ENCODE peak calls at places on chromosomes 7 and 10, in seven cellular contexts. One of them, this sample, is unnamed.
A peak's percentile ranks its signal among the peaks of the same experiment; 100 is the strongest.

GRCh38 chr7:98394377-98394836 is 6.5 kb downstream of the BAIAP2L1 start:
- DNase-seq in mesenchymal stem cell: peak; percentile 95
- DNase-seq in mesendoderm: no peak
- DNase-seq in H1: no peak
- DNase-seq in H9: no peak
- DNase-seq in neuronal stem cell: no peak
- DNase-seq in IMR-90: peak; percentile 90
- DNase-seq in this sample: peak; percentile 95

GRCh38 chr10:120115959-120116358 is 223.4 kb downstream of the SEC23IP start:
- DNase-seq in mesendoderm: no peak
- DNase-seq in mesenchymal stem cell: no peak
- DNase-seq in H1: no peak
- DNase-seq in neuronal stem cell: no peak
- DNase-seq in H9: no peak
- DNase-seq in IMR-90: no peak
- DNase-seq in this sample: no peak

GRCh38 chr7:78450754-78451153 is 652.2 kb downstream of the PHTF2 start:
- DNase-seq in mesendoderm: no peak
- DNase-seq in mesenchymal stem cell: no peak
- DNase-seq in H9: no peak
- DNase-seq in IMR-90: no peak
- DNase-seq in H1: no peak
- DNase-seq in neuronal stem cell: no peak
- DNase-seq in this sample: no peak

GRCh38 chr7:94669773-94670495 is 14.0 kb upstream of the SGCE start:
- DNase-seq in mesendoderm: no peak
- DNase-seq in H9: no peak
- DNase-seq in H1: no peak
- DNase-seq in neuronal stem cell: no peak
- DNase-seq in mesenchymal stem cell: no peak
- DNase-seq in IMR-90: no peak
- DNase-seq in this sample: no peak

GRCh38 chr7:51058764-51059163 is 257.8 kb downstream of the COBL start:
- DNase-seq in H1: no peak
- DNase-seq in H9: no peak
- DNase-seq in mesendoderm: no peak
- DNase-seq in mesenchymal stem cell: no peak
- DNase-seq in neuronal stem cell: no peak
- DNase-seq in IMR-90: no peak
- DNase-seq in this sample: no peak

GRCh38 chr10:47311193-47311899 is 10.9 kb upstream of the GDF2 start:
- DNase-seq in mesendoderm: no peak
- DNase-seq in H9: no peak
- DNase-seq in neuronal stem cell: no peak
- DNase-seq in IMR-90: no peak
- DNase-seq in H1: no peak
- DNase-seq in mesenchymal stem cell: no peak
- DNase-seq in this sample: no peak

GRCh38 chr10:75127481-75127880 is 16.0 kb downstream of the SAMD8 start:
- DNase-seq in mesenchymal stem cell: peak; percentile 39
- DNase-seq in IMR-90: peak; percentile 44
- DNase-seq in mesendoderm: no peak
- DNase-seq in H1: no peak
- DNase-seq in H9: no peak
- DNase-seq in neuronal stem cell: no peak
- DNase-seq in this sample: no peak

GRCh38 chr10:52004342-52004949 is 305.1 kb upstream of the CSTF2T start:
- DNase-seq in mesendoderm: peak; percentile 53
- DNase-seq in H1: no peak
- DNase-seq in H9: no peak
- DNase-seq in neuronal stem cell: peak; percentile 23
- DNase-seq in mesenchymal stem cell: peak; percentile 58
- DNase-seq in IMR-90: peak; percentile 67
- DNase-seq in this sample: no peak

GRCh38 chr7:38584443-38585210 is 46.5 kb downstream of the AMPH start:
- DNase-seq in mesenchymal stem cell: no peak
- DNase-seq in neuronal stem cell: no peak
- DNase-seq in mesendoderm: peak; percentile 11
- DNase-seq in IMR-90: peak; percentile 71
- DNase-seq in H9: no peak
- DNase-seq in H1: no peak
- DNase-seq in this sample: peak; percentile 31

GRCh38 chr10:53140516-53140915 is 367.9 kb upstream of the MBL2 start:
- DNase-seq in mesenchymal stem cell: peak; percentile 8
- DNase-seq in H9: no peak
- DNase-seq in H1: no peak
- DNase-seq in IMR-90: no peak
- DNase-seq in mesendoderm: no peak
- DNase-seq in neuronal stem cell: no peak
- DNase-seq in this sample: peak; percentile 98

GRCh38 chr10:119516381-119517234 is 25.9 kb downstream of the RGS10 start:
- DNase-seq in neuronal stem cell: no peak
- DNase-seq in H1: no peak
- DNase-seq in mesendoderm: peak; percentile 82
- DNase-seq in IMR-90: no peak
- DNase-seq in H9: peak; percentile 56
- DNase-seq in mesenchymal stem cell: peak; percentile 70
- DNase-seq in this sample: peak; percentile 97

GRCh38 chr10:77105756-77106155 is 531.9 kb downstream of the KCNMA1 start:
- DNase-seq in IMR-90: peak; percentile 42
- DNase-seq in H9: no peak
- DNase-seq in mesenchymal stem cell: no peak
- DNase-seq in neuronal stem cell: no peak
- DNase-seq in mesendoderm: no peak
- DNase-seq in H1: no peak
- DNase-seq in this sample: no peak

GRCh38 chr10:78025685-78026364 is 3.5 kb downstream of the POLR3A start:
- DNase-seq in H1: no peak
- DNase-seq in H9: no peak
- DNase-seq in neuronal stem cell: no peak
- DNase-seq in mesenchymal stem cell: no peak
- DNase-seq in IMR-90: peak; percentile 79
- DNase-seq in mesendoderm: no peak
- DNase-seq in this sample: no peak

GRCh38 chr10:110676016-110676415 is 31.9 kb downstream of the RBM20 start:
- DNase-seq in mesendoderm: no peak
- DNase-seq in H1: no peak
- DNase-seq in H9: no peak
- DNase-seq in mesenchymal stem cell: no peak
- DNase-seq in neuronal stem cell: no peak
- DNase-seq in IMR-90: no peak
- DNase-seq in this sample: no peak
- H2AK5ac ChIP-seq in mesendoderm: no peak overlapping the region
- H2AK5ac ChIP-seq in H1: no peak overlapping the region
- H2AK5ac ChIP-seq in H9: no peak overlapping the region
- H2AK5ac ChIP-seq in mesenchymal stem cell: no peak overlapping the region
- H2AK5ac ChIP-seq in neuronal stem cell: no peak overlapping the region
- H2AK5ac ChIP-seq in IMR-90: no peak overlapping the region
- H2AK5ac ChIP-seq in this sample: no peak overlapping the region

DNA sequence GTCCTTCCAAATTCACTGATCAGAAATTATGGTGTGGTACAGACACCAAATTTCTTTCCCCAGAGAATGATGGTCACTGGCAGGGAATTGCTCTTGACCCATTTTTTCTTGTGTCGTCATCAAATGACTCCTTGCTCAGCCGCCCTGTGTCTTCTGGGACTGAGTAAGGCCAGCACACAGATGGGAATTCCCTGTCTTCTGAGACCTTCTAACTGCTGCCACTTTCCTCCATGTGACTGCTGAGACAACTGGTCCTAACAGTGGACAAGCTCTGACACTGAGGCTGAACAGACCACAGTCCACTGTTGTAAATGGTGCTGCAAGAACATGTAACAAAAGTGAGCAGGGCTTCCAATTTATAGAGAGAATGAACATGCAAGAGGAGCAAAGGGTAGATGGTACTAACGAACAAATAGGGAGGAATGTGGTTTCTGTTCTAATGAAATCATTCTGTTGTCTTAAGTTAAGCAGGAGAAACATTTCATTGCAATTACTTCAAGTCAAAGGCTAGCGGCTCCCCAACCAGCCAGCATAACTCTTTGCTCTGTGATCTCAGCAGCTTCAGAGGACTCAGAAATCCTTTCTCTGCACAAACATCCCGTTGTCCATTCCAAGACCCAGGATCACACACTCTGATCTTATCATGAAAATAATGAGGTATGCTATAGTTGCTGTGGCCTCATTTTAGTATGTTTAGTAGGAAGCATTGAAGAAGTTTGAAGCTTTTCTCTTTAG is 235.9 kb upstream of the PRSS1 start:
- DNase-seq in H9: no peak
- DNase-seq in mesenchymal stem cell: no peak
- DNase-seq in H1: peak; percentile 6
- DNase-seq in mesendoderm: no peak
- DNase-seq in IMR-90: no peak
- DNase-seq in neuronal stem cell: no peak
- DNase-seq in this sample: peak; percentile 94
- H2AK5ac ChIP-seq in H9: no peak overlapping the region
- H2AK5ac ChIP-seq in mesenchymal stem cell: no peak overlapping the region
- H2AK5ac ChIP-seq in H1: no peak overlapping the region
- H2AK5ac ChIP-seq in mesendoderm: no peak overlapping the region
- H2AK5ac ChIP-seq in IMR-90: no peak overlapping the region
- H2AK5ac ChIP-seq in neuronal stem cell: no peak overlapping the region
- H2AK5ac ChIP-seq in this sample: no peak overlapping the region

DNA sequence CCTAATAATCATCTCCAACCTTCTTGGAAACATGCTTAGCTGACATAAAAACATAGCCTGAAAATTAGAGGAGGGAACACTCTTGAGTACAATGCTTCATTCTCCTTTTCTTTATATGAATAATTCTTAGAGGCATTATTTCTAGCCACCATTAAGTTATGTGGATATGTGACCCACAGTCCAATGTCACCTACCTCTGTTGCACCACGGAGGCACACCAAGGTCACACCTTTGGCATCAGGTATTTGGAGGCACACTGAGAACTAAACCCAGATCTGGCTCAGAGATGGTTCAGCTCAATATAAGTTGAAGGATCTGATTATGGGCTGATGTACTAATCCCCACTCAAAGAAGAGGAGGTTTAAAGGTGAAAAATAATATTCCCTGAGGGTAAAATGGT is 385.1 kb downstream of the POM121L12 start:
- DNase-seq in neuronal stem cell: no peak
- DNase-seq in mesenchymal stem cell: no peak
- DNase-seq in H9: no peak
- DNase-seq in H1: no peak
- DNase-seq in mesendoderm: no peak
- DNase-seq in IMR-90: no peak
- DNase-seq in this sample: no peak
- H2AK5ac ChIP-seq in neuronal stem cell: no peak overlapping the region
- H2AK5ac ChIP-seq in mesenchymal stem cell: peak overlapping the region; percentile 73
- H2AK5ac ChIP-seq in H9: no peak overlapping the region
- H2AK5ac ChIP-seq in H1: no peak overlapping the region
- H2AK5ac ChIP-seq in mesendoderm: no peak overlapping the region
- H2AK5ac ChIP-seq in IMR-90: no peak overlapping the region
- H2AK5ac ChIP-seq in this sample: no peak overlapping the region

GRCh38 chr7:125568799-125569198 is 639.2 kb upstream of the POT1 start:
- DNase-seq in IMR-90: no peak
- DNase-seq in H1: no peak
- DNase-seq in mesenchymal stem cell: no peak
- DNase-seq in mesendoderm: no peak
- DNase-seq in neuronal stem cell: no peak
- DNase-seq in H9: no peak
- DNase-seq in this sample: no peak
- H2AK5ac ChIP-seq in IMR-90: no peak overlapping the region
- H2AK5ac ChIP-seq in H1: no peak overlapping the region
- H2AK5ac ChIP-seq in mesenchymal stem cell: no peak overlapping the region
- H2AK5ac ChIP-seq in mesendoderm: no peak overlapping the region
- H2AK5ac ChIP-seq in neuronal stem cell: no peak overlapping the region
- H2AK5ac ChIP-seq in H9: no peak overlapping the region
- H2AK5ac ChIP-seq in this sample: no peak overlapping the region

DNA sequence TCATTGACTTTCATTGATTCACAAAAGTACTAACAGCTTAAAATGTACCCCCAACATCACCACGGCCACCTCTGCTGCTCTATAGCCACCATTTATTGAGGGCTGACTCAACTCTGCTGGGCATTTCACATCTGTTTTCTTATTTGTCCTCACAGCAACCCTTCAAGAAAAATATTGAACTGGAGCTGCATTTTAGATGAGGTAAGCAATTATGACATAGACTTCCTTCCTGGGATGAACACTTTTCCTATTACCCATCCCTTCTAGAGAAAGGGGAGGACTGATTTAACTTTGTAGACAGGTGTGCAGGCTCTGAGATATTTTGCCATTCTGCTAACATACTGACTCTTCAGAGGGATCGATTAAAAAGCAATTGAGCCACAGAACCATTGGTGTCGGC is 217.4 kb downstream of the CACNA2D1 start:
- DNase-seq in neuronal stem cell: no peak
- DNase-seq in H1: no peak
- DNase-seq in H9: no peak
- DNase-seq in IMR-90: no peak
- DNase-seq in mesendoderm: no peak
- DNase-seq in mesenchymal stem cell: no peak
- DNase-seq in this sample: no peak
- H2AK5ac ChIP-seq in neuronal stem cell: no peak overlapping the region
- H2AK5ac ChIP-seq in H1: no peak overlapping the region
- H2AK5ac ChIP-seq in H9: no peak overlapping the region
- H2AK5ac ChIP-seq in IMR-90: no peak overlapping the region
- H2AK5ac ChIP-seq in mesendoderm: no peak overlapping the region
- H2AK5ac ChIP-seq in mesenchymal stem cell: no peak overlapping the region
- H2AK5ac ChIP-seq in this sample: no peak overlapping the region

GRCh38 chr10:10959666-10960065 is 58.0 kb upstream of the CELF2 start:
- DNase-seq in H1: no peak
- DNase-seq in neuronal stem cell: no peak
- DNase-seq in mesenchymal stem cell: no peak
- DNase-seq in H9: no peak
- DNase-seq in mesendoderm: no peak
- DNase-seq in IMR-90: no peak
- DNase-seq in this sample: no peak
- H2AK5ac ChIP-seq in H1: no peak overlapping the region
- H2AK5ac ChIP-seq in neuronal stem cell: no peak overlapping the region
- H2AK5ac ChIP-seq in mesenchymal stem cell: no peak overlapping the region
- H2AK5ac ChIP-seq in H9: no peak overlapping the region
- H2AK5ac ChIP-seq in mesendoderm: no peak overlapping the region
- H2AK5ac ChIP-seq in IMR-90: no peak overlapping the region
- H2AK5ac ChIP-seq in this sample: no peak overlapping the region

GRCh38 chr7:9226500-9226899 is 793.1 kb downstream of the NXPH1 start:
- DNase-seq in H9: no peak
- DNase-seq in neuronal stem cell: no peak
- DNase-seq in H1: no peak
- DNase-seq in mesenchymal stem cell: no peak
- DNase-seq in IMR-90: no peak
- DNase-seq in mesendoderm: no peak
- DNase-seq in this sample: no peak

DNA sequence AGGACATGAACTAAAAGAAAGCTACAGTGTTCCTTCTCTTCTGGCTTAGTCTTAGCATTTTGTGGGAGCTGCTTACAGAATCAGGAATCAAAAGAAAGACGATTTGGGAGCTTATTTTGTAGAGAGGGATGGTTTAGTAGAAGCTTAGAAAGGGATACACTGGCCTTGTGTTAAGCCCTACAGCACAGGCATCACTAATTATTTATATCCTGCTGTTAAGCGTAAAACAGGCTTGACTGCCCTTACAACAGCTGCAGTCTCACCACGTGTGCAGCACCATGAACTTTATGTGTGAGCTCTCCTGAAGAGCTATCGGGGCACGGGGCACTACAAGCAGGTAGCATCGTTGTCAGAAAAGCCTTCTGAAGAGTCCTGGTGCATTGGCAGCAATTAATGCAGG is 798.3 kb downstream of the NXPH1 start:
- DNase-seq in H9: no peak
- DNase-seq in H1: no peak
- DNase-seq in IMR-90: no peak
- DNase-seq in neuronal stem cell: no peak
- DNase-seq in mesendoderm: peak; percentile 28
- DNase-seq in mesenchymal stem cell: no peak
- DNase-seq in this sample: no peak
- H2AK5ac ChIP-seq in H9: no peak overlapping the region
- H2AK5ac ChIP-seq in H1: no peak overlapping the region
- H2AK5ac ChIP-seq in IMR-90: no peak overlapping the region
- H2AK5ac ChIP-seq in neuronal stem cell: no peak overlapping the region
- H2AK5ac ChIP-seq in mesendoderm: no peak overlapping the region
- H2AK5ac ChIP-seq in mesenchymal stem cell: no peak overlapping the region
- H2AK5ac ChIP-seq in this sample: no peak overlapping the region

This sample was measured in trophoblast cell.